ENCODE peak calls at places on chromosomes 7 and 10, in ten cellular contexts. I, L, K, G, B, C, Z, M, A and X are unnamed samples.

GRCh38 chr10:60573342-60573741 is 183.7 kb upstream of the ANK3 start:
- DNase-seq in Z (no peak), G (no peak), M (no peak), K (no peak), C (no peak), A (no peak), L (no peak), B (no peak), I (no peak), X (no peak)

GRCh38 chr7:148701414-148701813 is 2.7 kb downstream of the CUL1 start:
- DNase-seq in B (no peak), L (no peak), C (no peak), G (peak), K (no peak), A (peak), I (no peak), Z (no peak), M (no peak), X (no peak)

GRCh38 chr7:151940048-151940845 is 16.0 kb upstream of the GALNTL5 start:
- DNase-seq in Z (no peak), K (no peak), C (peak), M (no peak), I (no peak), G (no peak), A (peak), B (no peak), L (no peak), X (no peak)

GRCh38 chr10:71084061-71084817 is 128.1 kb upstream of the UNC5B start:
- DNase-seq in A (no peak), L (peak), I (no peak), M (peak), B (no peak), Z (no peak), C (peak), G (no peak), K (peak), X (peak)

GRCh38 chr10:5484205-5484604 is 15.2 kb downstream of the CALML5 start:
- DNase-seq in L (no peak), A (no peak), G (peak), Z (no peak), I (no peak), B (no peak), C (peak), K (no peak), M (no peak), X (no peak)

GRCh38 chr10:82310839-82311238 is 435.8 kb downstream of the NRG3 start:
- DNase-seq in M (no peak), G (no peak), L (no peak), C (no peak), I (no peak), A (no peak), Z (no peak), K (no peak), B (no peak), X (no peak)

GRCh38 chr10:120735773-120736371 is 115.3 kb upstream of the WDR11 start:
- DNase-seq in A (peak), C (no peak), Z (peak), L (no peak), B (peak), G (peak), K (no peak), I (no peak), M (no peak), X (no peak)

GRCh38 chr7:43170571-43170970 is 58.1 kb downstream of the HECW1 start:
- DNase-seq in K (no peak), C (no peak), L (no peak), A (no peak), Z (no peak), I (no peak), B (no peak), G (no peak), M (no peak), X (no peak)

GRCh38 chr7:98754041-98754479 is 115.8 kb downstream of the TMEM130 start:
- DNase-seq in M (no peak), G (peak), A (peak), Z (no peak), I (no peak), C (no peak), L (no peak), B (no peak), K (no peak), X (no peak)

GRCh38 chr7:2190531-2190930 is 42.2 kb downstream of the MAD1L1 start:
- DNase-seq in L (no peak), A (no peak), M (peak), G (no peak), B (no peak), Z (no peak), I (no peak), K (no peak), C (no peak), X (no peak)

GRCh38 chr10:102776779-102777417 is 33.1 kb downstream of the WBP1L start:
- DNase-seq in I (peak), B (no peak), M (peak), G (peak), C (peak), K (peak), Z (peak), L (peak), A (peak), X (peak)
- TF ChIP-seq CTCF in I (no peak), B (no peak), M (no peak), G (no peak), C (no peak), K (no peak), Z (no peak), L (no peak), A (no peak), X (no peak)

DNA sequence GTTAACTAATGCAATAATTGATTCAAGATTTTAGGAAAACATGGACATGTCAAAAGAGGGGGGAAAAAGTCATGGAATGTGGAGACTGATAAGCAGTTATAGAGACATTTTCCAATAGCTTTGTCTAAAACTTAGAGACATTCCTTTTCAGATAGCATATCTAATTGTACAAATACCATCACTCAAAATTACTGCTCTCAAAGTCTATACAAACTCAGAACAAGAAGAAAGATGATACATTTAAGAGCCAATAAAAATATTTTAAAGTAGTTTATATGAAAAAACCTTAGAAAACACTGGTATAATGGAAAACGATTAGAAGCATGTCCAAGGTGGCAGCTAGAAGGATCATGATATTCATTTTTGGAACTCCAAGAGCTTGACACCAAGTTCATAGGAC is 146.5 kb downstream of the DOCK4 start:
- DNase-seq in G (no peak), I (no peak), M (no peak), Z (no peak), B (no peak), A (no peak), L (no peak), C (no peak), K (no peak), X (no peak)
- TF ChIP-seq EP300 in G (no peak), I (no peak), M (no peak), Z (no peak), B (no peak), A (no peak), L (no peak), C (no peak), K (no peak), X (no peak)

GRCh38 chr7:105013818-105014724 is at the start of gene KMT2E:
- DNase-seq in B (peak), I (peak), K (peak), M (peak), G (peak), A (peak), L (peak), C (peak), Z (peak), X (peak)
- TF ChIP-seq POLR2A in B (peak), I (peak), K (peak), M (no peak), G (no peak), A (peak), L (peak), C (no peak), Z (peak), X (no peak)

DNA sequence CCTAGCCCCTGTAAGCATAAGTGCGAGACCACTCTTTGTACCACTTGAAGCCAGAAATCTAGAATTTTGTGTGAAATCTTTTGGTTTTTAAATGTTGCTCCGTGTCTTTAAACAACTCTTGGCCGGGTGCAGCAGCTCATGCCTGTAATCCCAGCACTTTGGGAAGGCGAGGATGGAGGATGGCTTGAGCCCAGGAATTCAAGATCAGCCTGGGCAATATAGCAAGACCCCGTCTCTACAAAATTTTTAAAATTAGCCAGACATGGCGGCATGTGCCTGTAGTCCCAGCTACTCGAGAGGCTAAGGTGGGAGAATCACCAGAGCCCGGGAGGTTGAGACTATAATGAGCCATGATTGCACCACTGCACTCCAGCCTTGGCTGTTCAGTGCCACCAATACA is 4.4 kb upstream of the SLF2 start:
- DNase-seq in G (no peak), M (no peak), K (no peak), L (no peak), B (no peak), A (no peak), I (no peak), Z (no peak), C (no peak), X (no peak)
- TF ChIP-seq CTCF in G (no peak), M (no peak), K (no peak), L (no peak), B (no peak), A (no peak), I (no peak), Z (no peak), C (no peak), X (no peak)

DNA sequence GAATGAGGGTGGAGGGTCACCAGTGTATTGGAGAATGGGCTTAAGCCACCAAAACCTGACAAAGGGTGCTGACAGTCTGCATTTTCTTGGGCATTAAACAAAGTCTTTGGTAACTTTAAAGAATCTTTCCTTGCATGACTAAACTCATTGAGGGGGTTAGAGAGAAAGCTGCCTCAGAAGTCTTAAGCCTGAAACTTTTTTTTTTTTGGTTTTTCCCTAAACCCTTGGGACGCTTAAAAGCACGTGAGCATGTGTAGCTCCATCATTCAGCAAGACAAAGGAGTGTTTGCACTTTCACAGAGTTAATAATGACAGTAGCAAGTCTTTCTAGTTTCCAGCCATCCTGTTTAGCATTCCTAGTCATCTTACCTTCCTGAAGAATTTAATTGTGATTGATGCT is 110.7 kb downstream of the LRMDA start:
- DNase-seq in G (no peak), A (no peak), Z (no peak), M (no peak), L (no peak), K (no peak), C (no peak), B (no peak), I (no peak), X (no peak)
- TF ChIP-seq EP300 in G (no peak), A (no peak), Z (no peak), M (no peak), L (no peak), K (no peak), C (no peak), B (no peak), I (no peak), X (no peak)